ENCODE peak calls at places on chromosomes 6 and 20, in six cellular contexts. One of them, this sample, is unnamed. For H3K9me3, the result is how much of the 10 kb centered on the place peaks cover.

GRCh38 chr6:157107915-157108651 is 215.2 kb downstream of the TMEM242 start:
- DNase-seq in cardiac muscle cell: peak
- DNase-seq in IMR-90: peak
- DNase-seq in CD4-positive, alpha-beta T cell: no peak
- DNase-seq in lower lobe of right lung: no peak
- DNase-seq in endodermal cell: no peak
- DNase-seq in this sample: no peak

GRCh38 chr20:37077009-37077408 is 18.8 kb downstream of the RBL1 start:
- DNase-seq in cardiac muscle cell: no peak
- DNase-seq in IMR-90: no peak
- DNase-seq in CD4-positive, alpha-beta T cell: no peak
- DNase-seq in lower lobe of right lung: no peak
- DNase-seq in endodermal cell: no peak
- DNase-seq in this sample: no peak

GRCh38 chr6:116011520-116011919 is 49.2 kb downstream of the FRK start:
- DNase-seq in cardiac muscle cell: no peak
- DNase-seq in IMR-90: no peak
- DNase-seq in CD4-positive, alpha-beta T cell: no peak
- DNase-seq in lower lobe of right lung: no peak
- DNase-seq in endodermal cell: no peak
- DNase-seq in this sample: no peak

GRCh38 chr6:127641905-127642304 is 64.9 kb downstream of the C6orf58 start:
- DNase-seq in cardiac muscle cell: peak
- DNase-seq in IMR-90: peak
- DNase-seq in CD4-positive, alpha-beta T cell: no peak
- DNase-seq in lower lobe of right lung: no peak
- DNase-seq in endodermal cell: peak
- DNase-seq in this sample: no peak

GRCh38 chr6:35919085-35919826 is 1.6 kb downstream of the SRPK1 start:
- DNase-seq in cardiac muscle cell: peak
- DNase-seq in IMR-90: peak
- DNase-seq in CD4-positive, alpha-beta T cell: no peak
- DNase-seq in lower lobe of right lung: no peak
- DNase-seq in endodermal cell: no peak
- DNase-seq in this sample: no peak

GRCh38 chr20:50295762-50296449 is 105.3 kb downstream of the CEBPB start:
- DNase-seq in cardiac muscle cell: no peak
- DNase-seq in IMR-90: no peak
- DNase-seq in CD4-positive, alpha-beta T cell: no peak
- DNase-seq in lower lobe of right lung: no peak
- DNase-seq in endodermal cell: no peak
- DNase-seq in this sample: no peak

GRCh38 chr6:143950874-143951273 is 57.2 kb downstream of the PLAGL1 start:
- DNase-seq in cardiac muscle cell: no peak
- DNase-seq in IMR-90: no peak
- DNase-seq in CD4-positive, alpha-beta T cell: no peak
- DNase-seq in lower lobe of right lung: no peak
- DNase-seq in endodermal cell: no peak
- DNase-seq in this sample: no peak

GRCh38 chr6:21593412-21593926 is at the start of gene SOX4:
- DNase-seq in cardiac muscle cell: peak
- DNase-seq in IMR-90: peak
- DNase-seq in CD4-positive, alpha-beta T cell: peak
- DNase-seq in lower lobe of right lung: peak
- DNase-seq in endodermal cell: peak
- DNase-seq in this sample: peak

GRCh38 chr20:1440024-1440423 is 26.6 kb downstream of the NSFL1C start:
- DNase-seq in cardiac muscle cell: peak
- DNase-seq in IMR-90: peak
- DNase-seq in CD4-positive, alpha-beta T cell: no peak
- DNase-seq in lower lobe of right lung: no peak
- DNase-seq in endodermal cell: peak
- DNase-seq in this sample: no peak

GRCh38 chr6:126261792-126262421 is 78.0 kb upstream of the CENPW start:
- DNase-seq in cardiac muscle cell: no peak
- DNase-seq in IMR-90: no peak
- DNase-seq in CD4-positive, alpha-beta T cell: no peak
- DNase-seq in lower lobe of right lung: no peak
- DNase-seq in endodermal cell: peak
- DNase-seq in this sample: no peak

GRCh38 chr6:14596410-14596809 is 478.8 kb downstream of the CD83 start:
- DNase-seq in cardiac muscle cell: peak
- DNase-seq in IMR-90: peak
- DNase-seq in CD4-positive, alpha-beta T cell: no peak
- DNase-seq in lower lobe of right lung: peak
- DNase-seq in endodermal cell: peak
- DNase-seq in this sample: no peak

GRCh38 chr20:30816182-30816645 is 441.2 kb upstream of the DEFB115 start:
- DNase-seq in cardiac muscle cell: peak
- DNase-seq in IMR-90: no peak
- DNase-seq in CD4-positive, alpha-beta T cell: no peak
- DNase-seq in lower lobe of right lung: peak
- DNase-seq in endodermal cell: peak
- DNase-seq in this sample: peak

GRCh38 chr6:12012566-12013367 is 655 bp downstream of the HIVEP1 start:
- DNase-seq in cardiac muscle cell: peak
- DNase-seq in IMR-90: peak
- DNase-seq in CD4-positive, alpha-beta T cell: peak
- DNase-seq in lower lobe of right lung: peak
- DNase-seq in endodermal cell: peak
- DNase-seq in this sample: peak

GRCh38 chr6:154613137-154613676 is 102.7 kb upstream of the CNKSR3 start:
- DNase-seq in cardiac muscle cell: peak
- DNase-seq in IMR-90: peak
- DNase-seq in CD4-positive, alpha-beta T cell: no peak
- DNase-seq in lower lobe of right lung: no peak
- DNase-seq in endodermal cell: no peak
- DNase-seq in this sample: no peak

GRCh38 chr6:137967689-137968467 is 100.8 kb downstream of the TNFAIP3 start:
- DNase-seq in cardiac muscle cell: peak
- DNase-seq in IMR-90: no peak
- DNase-seq in CD4-positive, alpha-beta T cell: no peak
- DNase-seq in lower lobe of right lung: no peak
- DNase-seq in endodermal cell: no peak
- DNase-seq in this sample: no peak

GRCh38 chr20:43440531-43440930 is 17.2 kb upstream of the SRSF6 start:
- DNase-seq in cardiac muscle cell: no peak
- DNase-seq in IMR-90: no peak
- DNase-seq in CD4-positive, alpha-beta T cell: no peak
- DNase-seq in lower lobe of right lung: no peak
- DNase-seq in endodermal cell: no peak
- DNase-seq in this sample: no peak

GRCh38 chr20:1165941-1166340 is 18.8 kb downstream of the TMEM74B start:
- DNase-seq in cardiac muscle cell: no peak
- DNase-seq in IMR-90: no peak
- DNase-seq in CD4-positive, alpha-beta T cell: no peak
- DNase-seq in lower lobe of right lung: no peak
- DNase-seq in endodermal cell: no peak
- DNase-seq in this sample: no peak

GRCh38 chr6:165321150-165321549 is 11.7 kb upstream of the C6orf118 start:
- DNase-seq in cardiac muscle cell: no peak
- DNase-seq in IMR-90: no peak
- DNase-seq in CD4-positive, alpha-beta T cell: no peak
- DNase-seq in lower lobe of right lung: no peak
- DNase-seq in endodermal cell: no peak
- DNase-seq in this sample: no peak
- H3K9me3 ChIP-seq in cardiac muscle cell: under half
- H3K9me3 ChIP-seq in IMR-90: under half
- H3K9me3 ChIP-seq in CD4-positive, alpha-beta T cell: under half
- H3K9me3 ChIP-seq in lower lobe of right lung: under half
- H3K9me3 ChIP-seq in endodermal cell: under half
- H3K9me3 ChIP-seq in this sample: under half

DNA sequence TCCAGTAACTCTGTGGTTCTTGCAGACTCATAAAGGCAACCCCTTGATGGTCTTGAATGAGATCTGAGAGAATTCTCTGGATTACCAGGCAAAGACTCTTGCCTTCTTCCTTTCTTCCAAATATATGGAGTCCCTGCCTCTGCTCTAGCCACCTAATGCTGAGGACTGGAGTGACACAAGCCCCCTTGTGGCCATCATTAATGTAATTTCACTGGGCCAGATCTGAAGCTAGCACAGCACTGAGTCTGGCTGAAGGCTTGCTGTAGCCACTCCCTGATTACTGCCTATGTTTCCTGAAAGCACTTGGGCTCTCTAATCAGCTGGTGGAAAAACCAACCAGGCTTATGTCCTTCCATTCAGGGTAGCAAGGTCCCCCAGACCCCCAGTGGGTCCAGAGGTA is 559.3 kb upstream of the IRAK1BP1 start:
- DNase-seq in cardiac muscle cell: no peak
- DNase-seq in IMR-90: no peak
- DNase-seq in CD4-positive, alpha-beta T cell: no peak
- DNase-seq in lower lobe of right lung: no peak
- DNase-seq in endodermal cell: peak
- DNase-seq in this sample: no peak
- TF ChIP-seq CTCF in cardiac muscle cell: no peak
- TF ChIP-seq CTCF in IMR-90: no peak
- TF ChIP-seq CTCF in CD4-positive, alpha-beta T cell: no peak
- TF ChIP-seq CTCF in lower lobe of right lung: no peak
- TF ChIP-seq CTCF in endodermal cell: peak
- TF ChIP-seq CTCF in this sample: no peak

GRCh38 chr6:2097464-2097863 is 147.9 kb downstream of the GMDS start:
- DNase-seq in cardiac muscle cell: no peak
- DNase-seq in IMR-90: no peak
- DNase-seq in CD4-positive, alpha-beta T cell: no peak
- DNase-seq in lower lobe of right lung: no peak
- DNase-seq in endodermal cell: no peak
- DNase-seq in this sample: no peak

GRCh38 chr6:2099870-2100269 is 145.5 kb downstream of the GMDS start:
- DNase-seq in cardiac muscle cell: no peak
- DNase-seq in IMR-90: no peak
- DNase-seq in CD4-positive, alpha-beta T cell: no peak
- DNase-seq in lower lobe of right lung: no peak
- DNase-seq in endodermal cell: no peak
- DNase-seq in this sample: no peak

GRCh38 chr6:2094637-2095036 is 150.8 kb downstream of the GMDS start:
- DNase-seq in cardiac muscle cell: no peak
- DNase-seq in IMR-90: no peak
- DNase-seq in CD4-positive, alpha-beta T cell: no peak
- DNase-seq in lower lobe of right lung: no peak
- DNase-seq in endodermal cell: no peak
- DNase-seq in this sample: no peak
- H3K9me3 ChIP-seq in cardiac muscle cell: under half
- H3K9me3 ChIP-seq in IMR-90: under half
- H3K9me3 ChIP-seq in CD4-positive, alpha-beta T cell: under half
- H3K9me3 ChIP-seq in lower lobe of right lung: under half
- H3K9me3 ChIP-seq in endodermal cell: under half
- H3K9me3 ChIP-seq in this sample: under half

DNA sequence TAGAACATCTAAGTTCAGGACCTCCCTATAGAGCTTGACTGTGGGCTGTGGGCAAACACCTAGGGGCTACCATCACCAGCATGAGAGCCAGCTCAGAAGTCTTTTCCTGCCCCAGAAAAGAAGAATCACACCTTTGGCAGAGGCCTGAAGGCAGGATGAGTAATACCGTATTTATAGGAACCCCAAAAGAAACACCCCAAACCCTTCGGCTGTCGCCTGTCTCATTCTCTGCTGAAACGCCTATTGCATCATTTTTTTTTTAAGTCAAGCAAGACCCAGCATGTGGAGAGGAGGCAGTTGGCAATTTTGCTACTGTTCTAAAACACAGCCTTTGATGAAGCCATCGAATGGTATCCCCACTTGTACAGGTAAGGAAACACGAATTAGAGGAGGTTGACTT is 436.4 kb downstream of the TFAP2A start:
- DNase-seq in cardiac muscle cell: no peak
- DNase-seq in IMR-90: no peak
- DNase-seq in CD4-positive, alpha-beta T cell: no peak
- DNase-seq in lower lobe of right lung: no peak
- DNase-seq in endodermal cell: no peak
- DNase-seq in this sample: no peak
- TF ChIP-seq CTCF in cardiac muscle cell: no peak
- TF ChIP-seq CTCF in IMR-90: no peak
- TF ChIP-seq CTCF in CD4-positive, alpha-beta T cell: no peak
- TF ChIP-seq CTCF in lower lobe of right lung: no peak
- TF ChIP-seq CTCF in endodermal cell: no peak
- TF ChIP-seq CTCF in this sample: no peak

DNA sequence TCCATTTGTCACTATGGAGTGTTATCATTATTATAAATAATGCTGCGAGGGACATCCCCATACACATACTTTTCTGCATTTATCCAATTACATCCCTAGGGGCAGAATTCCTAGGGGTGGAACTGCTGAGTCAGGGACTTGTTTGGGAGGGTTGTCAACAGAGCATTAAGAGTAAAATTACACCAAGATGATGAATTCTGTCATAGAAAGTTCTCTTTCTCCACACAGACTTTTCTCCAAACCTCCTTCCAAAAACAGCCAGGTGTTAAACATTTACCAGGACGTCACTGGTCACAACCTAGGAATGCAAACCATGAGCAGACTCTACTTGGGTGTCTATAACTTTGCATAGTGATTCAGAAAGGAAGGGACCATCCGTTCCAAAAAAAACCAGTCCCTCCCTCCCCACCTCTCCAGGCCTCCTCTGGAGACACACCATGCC is 95.5 kb downstream of the PRND start:
- DNase-seq in cardiac muscle cell: no peak
- DNase-seq in IMR-90: no peak
- DNase-seq in CD4-positive, alpha-beta T cell: no peak
- DNase-seq in lower lobe of right lung: no peak
- DNase-seq in endodermal cell: peak
- DNase-seq in this sample: no peak
- H3K9me3 ChIP-seq in cardiac muscle cell: under half
- H3K9me3 ChIP-seq in IMR-90: under half
- H3K9me3 ChIP-seq in CD4-positive, alpha-beta T cell: under half
- H3K9me3 ChIP-seq in lower lobe of right lung: under half
- H3K9me3 ChIP-seq in endodermal cell: under half
- H3K9me3 ChIP-seq in this sample: under half